ENCODE peak calls at places on chromosomes 7 and 10, in eight cellular contexts. L is adipocyte; F is psoas muscle; Q is activated CD4-positive, alpha-beta T cell treated with anti-CD3 and anti-CD28 coated beads, Interleukin-2, amount 10 ng/mL, durations not matched to agents 7 days and 5 days; Z is GM23338; G is astrocyte of the cerebellum; E is activated T-helper 1 cell treated with anti-CD3 and anti-CD28 coated beads, Interleukin-2, amount 50 U/mL, for 16 hours; I is ovary. W is an unnamed sample.

GRCh38 chr7:102450242-102450641 is 14.4 kb downstream of the ALKBH4 start:
- DNase-seq in Z (no peak), E (no peak), Q (peak; percentile 58), L (no peak), G (no peak), F (no peak), I (no peak), W (no peak)

GRCh38 chr7:91519241-91520200 is 255.3 kb downstream of the FZD1 start:
- DNase-seq in Q (no peak), E (no peak), I (no peak), L (peak; percentile 18), F (no peak), G (peak; percentile 82), Z (no peak), W (no peak)

GRCh38 chr7:155802906-155803417 is 9.3 kb downstream of the SHH start:
- DNase-seq in Z (peak; percentile 57), L (no peak), F (no peak), E (no peak), I (no peak), Q (no peak), G (no peak), W (no peak)

GRCh38 chr7:96253441-96253840 is 68.5 kb downstream of the SLC25A13 start:
- DNase-seq in Q (no peak), E (no peak), G (no peak), L (no peak), I (no peak), F (no peak), Z (no peak), W (no peak)

GRCh38 chr10:24917979-24918378 is 34.4 kb downstream of the PRTFDC1 start:
- DNase-seq in Q (no peak), F (no peak), Z (no peak), G (no peak), E (no peak), L (no peak), I (no peak), W (no peak)

GRCh38 chr7:152987673-152988072 is 228.1 kb downstream of the ACTR3B start:
- DNase-seq in G (no peak), Z (no peak), I (no peak), L (no peak), E (no peak), Q (no peak), F (no peak), W (no peak)

GRCh38 chr10:10911471-10911921 is 106.2 kb upstream of the CELF2 start:
- DNase-seq in E (no peak), Z (peak; percentile 43), L (peak; percentile 96), Q (no peak), G (peak; percentile 86), F (peak; percentile 82), I (peak; percentile 71), W (no peak)

GRCh38 chr10:581776-582330 is 107.6 kb downstream of the DIP2C start:
- DNase-seq in F (no peak), L (no peak), Q (no peak), G (no peak), E (no peak), Z (no peak), I (no peak), W (no peak)

GRCh38 chr7:341841-342638 is 52.1 kb downstream of the FOXL3 start:
- DNase-seq in Z (no peak), G (no peak), I (no peak), F (peak; percentile 67), Q (no peak), L (no peak), E (no peak), W (no peak)

GRCh38 chr10:124053971-124054370 is 39.4 kb downstream of the CHST15 start:
- DNase-seq in E (no peak), I (no peak), F (no peak), L (peak; percentile 47), Z (peak; percentile 36), G (no peak), Q (no peak), W (no peak)

GRCh38 chr10:69453759-69454158 is 2.5 kb downstream of the TSPAN15 start:
- DNase-seq in G (no peak), F (no peak), I (no peak), Q (no peak), E (no peak), Z (no peak), L (no peak), W (no peak)

GRCh38 chr10:5945561-5946418 is 31.6 kb downstream of the IL15RA start:
- DNase-seq in E (no peak), Q (no peak), G (peak; percentile 99), F (peak; percentile 74), L (peak; percentile 92), Z (peak; percentile 45), I (peak; percentile 82), W (no peak)